ENCODE peak calls at places on chromosomes 3 and 15, in four cellular contexts. M, D, Z and R are unnamed samples. For H3K4me1, the result is how much of the 10 kb centered on the place peaks cover.

GRCh38 chr3:177345049-177345972 is 148.0 kb upstream of the TBL1XR1 start:
- DNase-seq in M (peak), D (peak), Z (peak), R (no peak)

GRCh38 chr3:14863324-14864100 is 44.8 kb downstream of the FGD5 start:
- DNase-seq in M (no peak), D (no peak), Z (peak), R (no peak)

GRCh38 chr3:64203216-64203615 is 22.1 kb downstream of the PRICKLE2 start:
- DNase-seq in M (no peak), D (no peak), Z (no peak), R (no peak)

GRCh38 chr3:152264378-152264777 is 4.4 kb upstream of the MBNL1 start:
- DNase-seq in M (no peak), D (no peak), Z (no peak), R (no peak)

GRCh38 chr3:185455860-185456259 is 43.0 kb downstream of the TMEM41A start:
- DNase-seq in M (no peak), D (no peak), Z (no peak), R (no peak)

GRCh38 chr3:178741020-178741419 is 204.8 kb downstream of the KCNMB2 start:
- DNase-seq in M (no peak), D (no peak), Z (no peak), R (no peak)

GRCh38 chr15:79084308-79084968 is 6.1 kb downstream of the RASGRF1 start:
- DNase-seq in M (no peak), D (no peak), Z (no peak), R (no peak)

GRCh38 chr3:52609316-52609815 is 73.0 kb downstream of the UQCC5 start:
- DNase-seq in M (no peak), D (no peak), Z (no peak), R (no peak)

GRCh38 chr3:152307829-152308474 is 39.2 kb downstream of the MBNL1 start:
- DNase-seq in M (no peak), D (no peak), Z (no peak), R (no peak)

GRCh38 chr15:57327985-57328471 is 48.3 kb upstream of the CGNL1 start:
- DNase-seq in M (no peak), D (no peak), Z (no peak), R (no peak)

GRCh38 chr3:131036200-131036816 is 9.6 kb downstream of the NEK11 start:
- DNase-seq in M (no peak), D (no peak), Z (no peak), R (no peak)

DNA sequence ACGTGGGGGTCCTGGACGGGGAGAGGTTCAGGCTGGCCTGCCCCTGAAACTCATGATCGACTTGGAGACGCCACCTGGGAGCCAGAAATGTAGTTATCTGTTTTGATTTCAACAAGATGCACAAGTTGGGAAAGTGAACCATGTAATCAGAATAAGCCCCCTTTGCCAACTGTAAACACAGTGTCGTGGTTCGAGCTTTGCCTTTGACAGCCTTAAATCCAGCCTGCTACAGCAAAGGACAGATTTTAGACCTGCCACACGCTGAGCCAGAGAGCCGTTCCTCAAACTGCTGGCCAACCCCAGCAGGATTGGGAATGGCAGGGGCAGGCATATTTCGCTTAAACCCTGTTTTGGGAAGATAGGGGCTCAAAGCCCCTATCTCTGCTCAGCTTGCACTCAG is 246.3 kb upstream of the TPM1 start:
- DNase-seq in M (no peak), D (no peak), Z (no peak), R (no peak)
- H3K4me1 ChIP-seq in M (under half), D (under half), Z (under half), R (under half)

GRCh38 chr15:70267306-70267705 is 169.6 kb upstream of the TLE3 start:
- DNase-seq in M (no peak), D (no peak), Z (no peak), R (no peak)
- H3K4me1 ChIP-seq in M (under half), D (under half), Z (under half), R (under half)

GRCh38 chr3:94303266-94303665 is 240.4 kb downstream of the NSUN3 start:
- DNase-seq in M (no peak), D (no peak), Z (no peak), R (no peak)

GRCh38 chr3:94301346-94301745 is 238.5 kb downstream of the NSUN3 start:
- DNase-seq in M (no peak), D (no peak), Z (no peak), R (no peak)

GRCh38 chr3:94304953-94305352 is 242.1 kb downstream of the NSUN3 start:
- DNase-seq in M (no peak), D (no peak), Z (no peak), R (no peak)

GRCh38 chr3:94305835-94306685 is 243.2 kb downstream of the NSUN3 start:
- DNase-seq in M (no peak), D (no peak), Z (no peak), R (no peak)

GRCh38 chr3:94303897-94304296 is 241.0 kb downstream of the NSUN3 start:
- DNase-seq in M (no peak), D (no peak), Z (no peak), R (no peak)
- H3K4me1 ChIP-seq in M (under half), D (under half), Z (under half), R (under half)

DNA sequence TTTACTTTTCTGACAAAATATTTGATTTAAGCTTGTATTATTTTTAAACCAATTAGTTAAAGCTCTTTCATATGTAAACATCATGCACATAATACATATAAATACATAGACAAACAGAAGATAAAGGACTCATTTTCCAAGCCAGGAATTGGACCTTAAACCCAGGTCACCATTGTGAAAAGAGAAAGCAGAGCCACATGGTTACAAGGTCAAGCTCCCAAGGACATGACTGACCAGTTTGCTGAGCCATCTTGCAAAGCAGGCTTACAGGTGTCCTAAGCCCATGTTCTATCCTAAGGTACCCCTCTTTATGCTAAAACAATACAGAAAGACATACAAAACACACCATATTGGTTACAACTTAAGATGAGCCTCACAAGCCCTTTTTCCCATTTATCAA is 50.5 kb upstream of the DNAJC19 start:
- DNase-seq in M (no peak), D (no peak), Z (no peak), R (no peak)
- H3K4me1 ChIP-seq in M (under half), D (under half), Z (under half), R (under half)

DNA sequence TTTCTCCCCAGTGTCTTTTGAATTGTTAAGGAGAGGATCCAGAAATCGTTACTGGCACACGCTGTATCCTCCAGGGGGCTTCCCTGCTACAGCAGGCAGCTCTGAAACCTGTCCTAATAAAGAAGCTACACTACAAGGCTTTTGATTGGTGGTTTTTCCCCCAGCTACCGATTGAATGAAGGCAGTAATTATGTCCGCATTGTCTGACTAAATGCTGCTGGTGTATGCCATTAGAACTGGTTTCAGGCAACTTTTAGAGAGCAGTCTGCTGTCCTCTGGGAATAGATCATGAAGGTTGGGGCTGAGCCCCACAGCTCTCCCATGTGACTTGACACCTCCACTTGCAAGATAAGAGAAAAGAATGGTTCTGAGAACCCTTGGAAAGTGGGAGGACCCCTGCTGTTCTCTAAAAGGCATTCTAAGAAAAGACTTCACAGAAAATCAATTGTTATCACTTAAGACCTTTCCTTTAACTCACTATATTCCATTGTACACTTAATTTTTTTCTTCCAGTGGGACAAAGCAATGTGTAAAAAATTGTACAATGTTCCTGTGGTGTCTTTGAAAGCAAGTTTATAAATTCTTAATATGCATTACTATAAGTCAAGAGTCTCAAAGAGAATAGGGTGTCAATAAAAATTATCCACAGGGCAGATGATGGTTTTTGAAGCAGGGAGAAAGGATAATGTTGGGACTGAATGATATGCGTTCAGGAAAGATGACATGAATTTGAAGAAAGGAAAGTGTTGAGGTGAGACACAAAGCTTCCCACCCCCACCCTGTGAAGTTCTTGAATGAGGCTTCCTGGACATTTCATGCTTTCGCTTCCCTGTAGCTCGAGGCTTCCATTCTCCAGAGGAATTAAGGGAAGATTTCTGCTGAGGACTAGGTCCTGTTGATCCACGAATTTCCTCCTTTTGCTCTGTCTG is 53.0 kb upstream of the DAZL start:
- DNase-seq in M (no peak), D (peak), Z (peak), R (no peak)
- H3K4me1 ChIP-seq in M (under half), D (under half), Z (under half), R (under half)

DNA sequence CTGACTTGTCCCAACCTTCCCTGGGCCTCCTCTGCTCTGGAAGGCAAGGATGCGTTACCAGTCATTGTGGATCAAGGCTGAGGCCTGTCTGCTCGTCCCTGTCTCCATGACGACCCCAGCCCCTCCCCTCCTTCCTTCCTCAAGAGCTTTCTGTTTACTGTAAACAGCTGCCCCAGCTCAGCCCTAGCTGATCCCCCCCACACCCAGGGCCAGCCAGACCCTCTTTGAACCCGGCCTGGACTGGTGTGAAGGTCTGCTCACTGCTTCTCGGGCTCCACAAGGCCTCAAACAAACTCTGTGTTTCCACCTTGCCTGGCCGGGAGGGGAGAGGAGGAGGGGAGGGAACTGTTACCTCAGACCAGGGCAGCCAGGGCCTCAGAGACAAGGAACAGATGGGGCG is 16.9 kb downstream of the VPS18 start:
- DNase-seq in M (no peak), D (no peak), Z (peak), R (no peak)
- H3K4me1 ChIP-seq in M (under half), D (under half), Z (under half), R (under half)